ENCODE peak calls at places on chromosome X, in seven cellular contexts. I is adrenal gland, L is tibial nerve, X is osteoblast, D is suprapubic skin, Q is right lobe of liver, E is K562. R is an unnamed sample.

GRCh38 chrX:31215277-31215815 is 143.5 kb upstream of the FTHL17 start:
- DNase-seq in I (no peak), L (no peak), X (no peak), D (no peak), Q (no peak), E (no peak), R (no peak)

GRCh38 chrX:123859409-123859827 is 435 bp upstream of the XIAP start:
- DNase-seq in I (peak; percentile 82), L (peak; percentile 24), X (peak; percentile 89), D (no peak), Q (peak; percentile 76), E (no peak), R (peak; percentile 81)

GRCh38 chrX:83008415-83008814 is 499.7 kb upstream of the POU3F4 start:
- DNase-seq in I (no peak), L (no peak), X (peak; percentile 3), D (no peak), Q (no peak), E (peak; percentile 8), R (no peak)

GRCh38 chrX:39174761-39175417 is 373.6 kb downstream of the MID1IP1 start:
- DNase-seq in I (peak; percentile 54), L (no peak), X (no peak), D (no peak), Q (peak; percentile 45), E (no peak), R (peak; percentile 34)

GRCh38 chrX:10900585-10901289 is 210.4 kb upstream of the HCCS start:
- DNase-seq in I (no peak), L (no peak), X (no peak), D (no peak), Q (no peak), E (no peak), R (no peak)

GRCh38 chrX:70052895-70053615 is 3.3 kb upstream of the AWAT2 start:
- DNase-seq in I (no peak), L (no peak), X (no peak), D (no peak), Q (no peak), E (no peak), R (no peak)

GRCh38 chrX:8988456-8988855 is 45.5 kb downstream of the FAM9B start:
- DNase-seq in I (no peak), L (no peak), X (peak; percentile 38), D (peak; percentile 64), Q (peak; percentile 68), E (no peak), R (peak; percentile 50)

GRCh38 chrX:136529795-136530194 is 2.2 kb upstream of the VGLL1 start:
- DNase-seq in I (no peak), L (no peak), X (no peak), D (no peak), Q (no peak), E (peak; percentile 49), R (no peak)

GRCh38 chrX:19121898-19122640 is at the start of gene ADGRG2:
- DNase-seq in I (no peak), L (no peak), X (peak; percentile 87), D (no peak), Q (peak; percentile 55), E (no peak), R (peak; percentile 21)

GRCh38 chrX:77427586-77427985 is 19.6 kb upstream of the FGF16 start:
- DNase-seq in I (no peak), L (no peak), X (no peak), D (no peak), Q (no peak), E (no peak), R (no peak)

GRCh38 chrX:2723316-2723879 is 28.4 kb upstream of the XG start:
- DNase-seq in I (no peak), L (no peak), X (no peak), D (no peak), Q (no peak), E (no peak), R (no peak)

GRCh38 chrX:21509912-21510311 is 135.7 kb downstream of the CNKSR2 start:
- DNase-seq in I (no peak), L (no peak), X (no peak), D (no peak), Q (no peak), E (no peak), R (no peak)

GRCh38 chrX:40199704-40200103 is 101.9 kb upstream of the BCOR start:
- DNase-seq in I (no peak), L (no peak), X (no peak), D (no peak), Q (no peak), E (no peak), R (no peak)

GRCh38 chrX:74492720-74493201 is 71.5 kb downstream of the SLC16A2 start:
- DNase-seq in I (no peak), L (no peak), X (no peak), D (no peak), Q (no peak), E (peak; percentile 1), R (no peak)

GRCh38 chrX:67544281-67544680 is 460 bp downstream of the AR start:
- DNase-seq in I (no peak), L (no peak), X (peak; percentile 79), D (no peak), Q (no peak), E (no peak), R (peak; percentile 30)

GRCh38 chrX:54422168-54422567 is 18.0 kb upstream of the TSR2 start:
- DNase-seq in I (no peak), L (no peak), X (peak; percentile 48), D (no peak), Q (no peak), E (no peak), R (no peak)

GRCh38 chrX:110180928-110181310 is 137.0 kb downstream of the AMMECR1 start:
- DNase-seq in I (no peak), L (no peak), X (no peak), D (no peak), Q (no peak), E (no peak), R (no peak)

GRCh38 chrX:110421499-110422455 is 63.1 kb downstream of the RTL9 start:
- DNase-seq in I (no peak), L (no peak), X (no peak), D (no peak), Q (peak; percentile 85), E (no peak), R (no peak)

GRCh38 chrX:42524374-42524773 is 253.6 kb downstream of the PPP1R2C start:
- DNase-seq in I (no peak), L (no peak), X (no peak), D (no peak), Q (no peak), E (no peak), R (no peak)

GRCh38 chrX:132426695-132427281 is 62.0 kb downstream of the MBNL3 start:
- DNase-seq in I (no peak), L (no peak), X (no peak), D (no peak), Q (no peak), E (no peak), R (no peak)

GRCh38 chrX:54292755-54293154 is 65.1 kb downstream of the WNK3 start:
- DNase-seq in I (no peak), L (no peak), X (no peak), D (no peak), Q (peak; percentile 50), E (no peak), R (no peak)

DNA sequence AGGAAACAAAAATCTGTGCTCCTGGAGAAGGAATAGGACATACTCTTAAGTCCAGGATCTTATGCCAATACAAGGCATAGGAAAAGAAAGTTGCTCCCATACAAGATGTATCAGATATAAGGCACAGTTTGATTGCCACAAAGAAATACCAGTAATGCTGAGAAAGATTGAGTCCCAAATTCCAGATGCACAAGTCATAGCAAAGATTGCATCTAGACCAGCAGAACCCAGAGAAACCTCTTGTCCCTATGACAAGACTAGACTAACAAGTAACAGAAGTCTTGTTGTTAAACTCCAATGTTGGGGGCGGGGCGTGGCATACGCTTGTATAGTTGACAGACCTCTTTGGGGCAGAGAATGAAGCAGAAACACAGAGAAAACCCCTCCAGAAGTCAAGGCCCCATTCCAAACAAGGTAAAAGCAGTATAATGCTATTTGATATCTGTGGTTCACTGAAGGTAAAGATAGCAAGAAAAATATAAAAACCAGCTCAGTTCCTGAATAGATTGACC is 671.5 kb upstream of the GRIA3 start:
- DNase-seq in I (no peak), L (no peak), X (no peak), D (no peak), Q (no peak), E (no peak), R (no peak)
- TF ChIP-seq CTCF in I (no peak), L (no peak), X (no peak), D (no peak), Q (no peak), E (no peak), R (no peak)

GRCh38 chrX:137573356-137574101 is 7.6 kb downstream of the ZIC3 start:
- DNase-seq in I (no peak), L (no peak), X (peak; percentile 76), D (no peak), Q (no peak), E (no peak), R (no peak)

GRCh38 chrX:137574784-137575298 is 8.9 kb downstream of the ZIC3 start:
- DNase-seq in I (no peak), L (no peak), X (no peak), D (no peak), Q (no peak), E (no peak), R (no peak)

GRCh38 chrX:137569470-137569891 is 3.6 kb downstream of the ZIC3 start:
- DNase-seq in I (no peak), L (no peak), X (no peak), D (no peak), Q (no peak), E (no peak), R (no peak)

GRCh38 chrX:137575596-137576255 is 9.8 kb downstream of the ZIC3 start:
- DNase-seq in I (no peak), L (no peak), X (peak; percentile 76), D (no peak), Q (no peak), E (no peak), R (no peak)

GRCh38 chrX:137574102-137574783 is 8.3 kb downstream of the ZIC3 start:
- DNase-seq in I (no peak), L (no peak), X (no peak), D (no peak), Q (no peak), E (no peak), R (no peak)
- H3K4me1 ChIP-seq in I (no peaks in the 10 kb centered on the region), L (peaks cover 16% of the 10 kb centered on the region), X (no peaks in the 10 kb centered on the region), D (peaks cover 6% of the 10 kb centered on the region), Q (no peaks in the 10 kb centered on the region), E (no peaks in the 10 kb centered on the region), R (no peaks in the 10 kb centered on the region)

GRCh38 chrX:28229217-28229616 is 248.0 kb upstream of the DCAF8L1 start:
- DNase-seq in I (no peak), L (no peak), X (no peak), D (no peak), Q (no peak), E (no peak), R (no peak)
- TF ChIP-seq CTCF in I (no peak), L (no peak), X (no peak), D (no peak), Q (no peak), E (no peak), R (no peak)

DNA sequence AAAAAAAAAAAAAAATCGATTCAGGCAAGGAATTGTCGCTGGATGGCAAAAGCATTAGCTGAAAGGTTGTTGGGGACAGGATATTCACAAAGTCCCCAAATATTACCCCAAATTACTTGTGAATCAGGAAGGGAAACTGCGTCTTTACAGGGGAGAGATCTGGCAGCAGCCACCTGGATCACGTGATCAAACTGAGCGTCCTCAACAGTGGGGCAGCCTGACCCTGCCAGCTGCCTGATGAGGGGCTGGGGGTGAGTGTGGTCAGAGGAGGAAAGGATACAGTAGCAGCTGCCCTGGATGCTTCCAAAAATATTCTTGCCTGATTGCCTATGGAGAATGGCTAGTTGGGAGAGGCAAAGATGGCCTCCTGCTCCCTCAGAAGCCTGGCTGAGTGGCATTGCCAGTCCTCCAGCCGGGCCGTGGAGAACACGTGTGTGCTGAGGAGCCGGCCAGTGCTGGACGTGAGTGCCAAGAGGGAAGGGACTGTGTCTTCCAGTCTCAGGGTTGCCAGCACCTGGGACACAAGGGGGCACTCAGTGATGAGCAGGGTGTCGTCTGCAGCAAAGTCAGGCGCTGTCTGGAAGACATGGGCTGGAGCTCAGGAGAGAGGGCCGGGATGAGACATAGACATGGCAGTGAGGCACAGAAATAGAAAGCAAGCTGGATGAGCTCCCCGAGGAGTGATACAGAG is 3.0 kb upstream of the LAGE3 start:
- DNase-seq in I (no peak), L (no peak), X (peak; percentile 74), D (peak; percentile 53), Q (no peak), E (no peak), R (no peak)
- H3K4me1 ChIP-seq in I (peaks cover 5% of the 10 kb centered on the region), L (peaks cover 32% of the 10 kb centered on the region), X (no peaks in the 10 kb centered on the region), D (peaks cover 31% of the 10 kb centered on the region), Q (no peaks in the 10 kb centered on the region), E (peaks cover 52% of the 10 kb centered on the region), R (peaks cover 3% of the 10 kb centered on the region)